ENCODE peak calls at places on chromosomes 7 and 10, in nine cellular contexts. A is H7; W is brain microvascular endothelial cell; K is uterus; I is foreskin fibroblast; S is naive B cell; X is dermis microvascular lymphatic vessel endothelial cell; P is stimulated activated CD8-positive, alpha-beta memory T cell treated with anti-CD3 and anti-CD28 coated beads, Interleukin-2, amount 100 ng/mL, for 48 hours; O is kidney tubule cell. F is an unnamed sample.
A peak's percentile ranks its signal among the peaks of the same experiment; 100 is the strongest.

GRCh38 chr10:119668461-119668860 is 17.3 kb downstream of the BAG3 start:
- DNase-seq in P (no peak), W (no peak), A (no peak), K (no peak), I (no peak), X (no peak), S (no peak), O (no peak), F (no peak)

GRCh38 chr7:142477079-142477651 is 219.3 kb upstream of the PRSS58 start:
- DNase-seq in S (no peak), O (no peak), X (no peak), K (no peak), W (peak; percentile 41), I (peak; percentile 68), P (no peak), A (no peak), F (peak; percentile 16)

GRCh38 chr7:22697897-22698645 is 28.9 kb upstream of the IL6 start:
- DNase-seq in S (peak; percentile 80), O (peak; percentile 30), I (no peak), P (no peak), W (no peak), A (no peak), K (no peak), X (peak; percentile 36), F (no peak)

GRCh38 chr7:31083205-31083801 is 31.2 kb downstream of the ADCYAP1R1 start:
- DNase-seq in X (no peak), S (no peak), P (no peak), W (no peak), A (no peak), K (no peak), O (no peak), I (no peak), F (no peak)

GRCh38 chr7:47846117-47846836 is 102.0 kb downstream of the PKD1L1 start:
- DNase-seq in A (no peak), I (peak; percentile 43), O (peak; percentile 67), X (no peak), W (peak; percentile 22), S (no peak), P (no peak), K (no peak), F (peak; percentile 50)

GRCh38 chr10:127979017-127979416 is 72.1 kb downstream of the PTPRE start:
- DNase-seq in P (no peak), I (no peak), S (no peak), X (no peak), W (no peak), K (no peak), O (no peak), A (no peak), F (no peak)

GRCh38 chr7:47720141-47720906 is 138.4 kb upstream of the TNS3 start:
- DNase-seq in O (no peak), W (peak; percentile 31), A (no peak), X (no peak), S (peak; percentile 32), I (peak; percentile 88), K (peak; percentile 96), P (no peak), F (no peak)

GRCh38 chr7:157984138-157984913 is 603.3 kb downstream of the PTPRN2 start:
- DNase-seq in K (no peak), A (peak; percentile 74), O (no peak), S (no peak), X (no peak), W (no peak), P (no peak), I (no peak), F (no peak)

GRCh38 chr10:97353945-97354344 is 19.4 kb upstream of the FRAT2 start:
- DNase-seq in W (no peak), P (no peak), X (no peak), S (no peak), A (no peak), O (no peak), K (no peak), I (no peak), F (no peak)

GRCh38 chr10:7033031-7033430 is 377.8 kb downstream of the SFMBT2 start:
- DNase-seq in O (no peak), P (no peak), K (no peak), I (no peak), W (no peak), A (no peak), X (no peak), S (no peak), F (no peak)

GRCh38 chr7:123494193-123494796 is 40.1 kb downstream of the IQUB start:
- DNase-seq in K (peak; percentile 16), W (peak; percentile 29), S (peak; percentile 27), A (peak; percentile 10), P (no peak), X (peak; percentile 23), O (peak; percentile 44), I (peak; percentile 50), F (peak; percentile 3)

GRCh38 chr7:15305002-15305600 is 256.7 kb downstream of the AGMO start:
- DNase-seq in O (peak; percentile 67), S (no peak), P (no peak), W (peak; percentile 49), K (peak; percentile 36), X (peak; percentile 49), A (no peak), I (peak; percentile 73), F (peak; percentile 0)

F was measured in hepatic stellate cell.